ENCODE peak calls at places on chromosomes 4 and X, in eight cellular contexts. One of them, this sample, is unnamed.

GRCh38 chrX:9464435-9465371 is at the start of gene TBL1X:
- DNase-seq in T-helper 2 cell: peak
- DNase-seq in bronchial epithelial cell: no peak
- DNase-seq in Ammon's horn: peak
- DNase-seq in DMS 273 treated with DMSO at 0.1 percent for 48 hours: no peak
- DNase-seq in NCI-H446: peak
- DNase-seq in BJ: no peak
- DNase-seq in naive B cell: peak
- DNase-seq in this sample: peak

GRCh38 chr4:8340721-8341680 is 71.4 kb downstream of the HTRA3 start:
- DNase-seq in T-helper 2 cell: no peak
- DNase-seq in bronchial epithelial cell: no peak
- DNase-seq in Ammon's horn: peak
- DNase-seq in DMS 273 treated with DMSO at 0.1 percent for 48 hours: no peak
- DNase-seq in NCI-H446: peak
- DNase-seq in BJ: no peak
- DNase-seq in naive B cell: no peak
- DNase-seq in this sample: no peak

GRCh38 chr4:165326831-165327210 is 648 bp upstream of the MSMO1 start:
- DNase-seq in T-helper 2 cell: peak
- DNase-seq in bronchial epithelial cell: peak
- DNase-seq in Ammon's horn: peak
- DNase-seq in DMS 273 treated with DMSO at 0.1 percent for 48 hours: no peak
- DNase-seq in NCI-H446: no peak
- DNase-seq in BJ: no peak
- DNase-seq in naive B cell: no peak
- DNase-seq in this sample: peak

GRCh38 chrX:22922961-22923360 is 76.8 kb upstream of the DDX53 start:
- DNase-seq in T-helper 2 cell: no peak
- DNase-seq in bronchial epithelial cell: peak
- DNase-seq in Ammon's horn: no peak
- DNase-seq in DMS 273 treated with DMSO at 0.1 percent for 48 hours: no peak
- DNase-seq in NCI-H446: no peak
- DNase-seq in BJ: no peak
- DNase-seq in naive B cell: no peak
- DNase-seq in this sample: no peak

GRCh38 chrX:147635186-147635585 is 276.5 kb upstream of the FMR1 start:
- DNase-seq in T-helper 2 cell: no peak
- DNase-seq in bronchial epithelial cell: no peak
- DNase-seq in Ammon's horn: no peak
- DNase-seq in DMS 273 treated with DMSO at 0.1 percent for 48 hours: no peak
- DNase-seq in NCI-H446: no peak
- DNase-seq in BJ: no peak
- DNase-seq in naive B cell: no peak
- DNase-seq in this sample: no peak

GRCh38 chrX:109760922-109761250 is 27.8 kb upstream of the ACSL4 start:
- DNase-seq in T-helper 2 cell: no peak
- DNase-seq in bronchial epithelial cell: no peak
- DNase-seq in Ammon's horn: no peak
- DNase-seq in DMS 273 treated with DMSO at 0.1 percent for 48 hours: no peak
- DNase-seq in NCI-H446: no peak
- DNase-seq in BJ: no peak
- DNase-seq in naive B cell: no peak
- DNase-seq in this sample: no peak

GRCh38 chr4:165874072-165874798 is 1.2 kb downstream of the TLL1 start:
- DNase-seq in T-helper 2 cell: no peak
- DNase-seq in bronchial epithelial cell: peak
- DNase-seq in Ammon's horn: no peak
- DNase-seq in DMS 273 treated with DMSO at 0.1 percent for 48 hours: no peak
- DNase-seq in NCI-H446: peak
- DNase-seq in BJ: no peak
- DNase-seq in naive B cell: no peak
- DNase-seq in this sample: no peak

GRCh38 chr4:25535278-25535677 is 120.4 kb upstream of the SLC34A2 start:
- DNase-seq in T-helper 2 cell: no peak
- DNase-seq in bronchial epithelial cell: no peak
- DNase-seq in Ammon's horn: peak
- DNase-seq in DMS 273 treated with DMSO at 0.1 percent for 48 hours: no peak
- DNase-seq in NCI-H446: no peak
- DNase-seq in BJ: no peak
- DNase-seq in naive B cell: no peak
- DNase-seq in this sample: no peak

GRCh38 chr4:44660396-44660795 is 9.0 kb upstream of the YIPF7 start:
- DNase-seq in T-helper 2 cell: no peak
- DNase-seq in bronchial epithelial cell: peak
- DNase-seq in Ammon's horn: no peak
- DNase-seq in DMS 273 treated with DMSO at 0.1 percent for 48 hours: no peak
- DNase-seq in NCI-H446: no peak
- DNase-seq in BJ: no peak
- DNase-seq in naive B cell: no peak
- DNase-seq in this sample: no peak

GRCh38 chr4:153242848-153243324 is 38.6 kb downstream of the TRIM2 start:
- DNase-seq in T-helper 2 cell: no peak
- DNase-seq in bronchial epithelial cell: no peak
- DNase-seq in Ammon's horn: no peak
- DNase-seq in DMS 273 treated with DMSO at 0.1 percent for 48 hours: no peak
- DNase-seq in NCI-H446: no peak
- DNase-seq in BJ: no peak
- DNase-seq in naive B cell: no peak
- DNase-seq in this sample: no peak

GRCh38 chrX:121851033-121851432 is 803.6 kb downstream of the GLUD2 start:
- DNase-seq in T-helper 2 cell: no peak
- DNase-seq in bronchial epithelial cell: peak
- DNase-seq in Ammon's horn: no peak
- DNase-seq in DMS 273 treated with DMSO at 0.1 percent for 48 hours: no peak
- DNase-seq in NCI-H446: peak
- DNase-seq in BJ: no peak
- DNase-seq in naive B cell: no peak
- DNase-seq in this sample: no peak

GRCh38 chr4:81491943-81492342 is 20.2 kb upstream of the RASGEF1B start:
- DNase-seq in T-helper 2 cell: peak
- DNase-seq in bronchial epithelial cell: no peak
- DNase-seq in Ammon's horn: no peak
- DNase-seq in DMS 273 treated with DMSO at 0.1 percent for 48 hours: no peak
- DNase-seq in NCI-H446: no peak
- DNase-seq in BJ: no peak
- DNase-seq in naive B cell: peak
- DNase-seq in this sample: peak

GRCh38 chrX:1727531-1728027 is 112.7 kb downstream of the ASMT start:
- DNase-seq in T-helper 2 cell: no peak
- DNase-seq in bronchial epithelial cell: peak
- DNase-seq in Ammon's horn: no peak
- DNase-seq in DMS 273 treated with DMSO at 0.1 percent for 48 hours: no peak
- DNase-seq in NCI-H446: no peak
- DNase-seq in BJ: peak
- DNase-seq in naive B cell: no peak
- DNase-seq in this sample: no peak

GRCh38 chr4:25031077-25031606 is 396 bp upstream of the LGI2 start:
- DNase-seq in T-helper 2 cell: no peak
- DNase-seq in bronchial epithelial cell: no peak
- DNase-seq in Ammon's horn: no peak
- DNase-seq in DMS 273 treated with DMSO at 0.1 percent for 48 hours: no peak
- DNase-seq in NCI-H446: no peak
- DNase-seq in BJ: no peak
- DNase-seq in naive B cell: no peak
- DNase-seq in this sample: no peak

GRCh38 chr4:78205601-78206000 is 148.5 kb downstream of the FRAS1 start:
- DNase-seq in T-helper 2 cell: no peak
- DNase-seq in bronchial epithelial cell: no peak
- DNase-seq in Ammon's horn: no peak
- DNase-seq in DMS 273 treated with DMSO at 0.1 percent for 48 hours: no peak
- DNase-seq in NCI-H446: no peak
- DNase-seq in BJ: no peak
- DNase-seq in naive B cell: no peak
- DNase-seq in this sample: no peak

GRCh38 chr4:85496146-85496849 is 21.3 kb downstream of the ARHGAP24 start:
- DNase-seq in T-helper 2 cell: no peak
- DNase-seq in bronchial epithelial cell: peak
- DNase-seq in Ammon's horn: no peak
- DNase-seq in DMS 273 treated with DMSO at 0.1 percent for 48 hours: no peak
- DNase-seq in NCI-H446: no peak
- DNase-seq in BJ: no peak
- DNase-seq in naive B cell: no peak
- DNase-seq in this sample: no peak

GRCh38 chr4:30721353-30722091 is 1.4 kb downstream of the PCDH7 start:
- DNase-seq in T-helper 2 cell: no peak
- DNase-seq in bronchial epithelial cell: no peak
- DNase-seq in Ammon's horn: peak
- DNase-seq in DMS 273 treated with DMSO at 0.1 percent for 48 hours: no peak
- DNase-seq in NCI-H446: peak
- DNase-seq in BJ: no peak
- DNase-seq in naive B cell: no peak
- DNase-seq in this sample: no peak

GRCh38 chrX:100477949-100478348 is 67.9 kb upstream of the PCDH19 start:
- DNase-seq in T-helper 2 cell: no peak
- DNase-seq in bronchial epithelial cell: no peak
- DNase-seq in Ammon's horn: no peak
- DNase-seq in DMS 273 treated with DMSO at 0.1 percent for 48 hours: no peak
- DNase-seq in NCI-H446: no peak
- DNase-seq in BJ: no peak
- DNase-seq in naive B cell: no peak
- DNase-seq in this sample: no peak

GRCh38 chrX:2418000-2418399 is 82.8 kb downstream of the DHRSX start:
- DNase-seq in T-helper 2 cell: no peak
- DNase-seq in bronchial epithelial cell: no peak
- DNase-seq in Ammon's horn: no peak
- DNase-seq in DMS 273 treated with DMSO at 0.1 percent for 48 hours: no peak
- DNase-seq in NCI-H446: no peak
- DNase-seq in BJ: no peak
- DNase-seq in naive B cell: no peak
- DNase-seq in this sample: no peak

GRCh38 chr4:47002593-47002992 is 9.2 kb upstream of the GABRA4 start:
- DNase-seq in T-helper 2 cell: no peak
- DNase-seq in bronchial epithelial cell: peak
- DNase-seq in Ammon's horn: no peak
- DNase-seq in DMS 273 treated with DMSO at 0.1 percent for 48 hours: no peak
- DNase-seq in NCI-H446: peak
- DNase-seq in BJ: no peak
- DNase-seq in naive B cell: no peak
- DNase-seq in this sample: no peak

GRCh38 chr4:122733805-122734155 is 1.3 kb downstream of the BBS12 start:
- DNase-seq in T-helper 2 cell: no peak
- DNase-seq in bronchial epithelial cell: no peak
- DNase-seq in Ammon's horn: no peak
- DNase-seq in DMS 273 treated with DMSO at 0.1 percent for 48 hours: no peak
- DNase-seq in NCI-H446: no peak
- DNase-seq in BJ: no peak
- DNase-seq in naive B cell: no peak
- DNase-seq in this sample: no peak

GRCh38 chr4:2617955-2618354 is 81.5 kb downstream of the FAM193A start:
- DNase-seq in T-helper 2 cell: no peak
- DNase-seq in bronchial epithelial cell: no peak
- DNase-seq in Ammon's horn: no peak
- DNase-seq in DMS 273 treated with DMSO at 0.1 percent for 48 hours: no peak
- DNase-seq in NCI-H446: no peak
- DNase-seq in BJ: no peak
- DNase-seq in naive B cell: no peak
- DNase-seq in this sample: no peak

GRCh38 chr4:69490271-69490670 is 5.4 kb downstream of the UGT2B4 start:
- DNase-seq in T-helper 2 cell: no peak
- DNase-seq in bronchial epithelial cell: no peak
- DNase-seq in Ammon's horn: no peak
- DNase-seq in DMS 273 treated with DMSO at 0.1 percent for 48 hours: no peak
- DNase-seq in NCI-H446: no peak
- DNase-seq in BJ: no peak
- DNase-seq in naive B cell: no peak
- DNase-seq in this sample: no peak

GRCh38 chrX:106707771-106708454 is 18.6 kb upstream of the RNF128 start:
- DNase-seq in T-helper 2 cell: no peak
- DNase-seq in bronchial epithelial cell: peak
- DNase-seq in Ammon's horn: peak
- DNase-seq in DMS 273 treated with DMSO at 0.1 percent for 48 hours: no peak
- DNase-seq in NCI-H446: no peak
- DNase-seq in BJ: peak
- DNase-seq in naive B cell: no peak
- DNase-seq in this sample: no peak

This sample was measured in OCI-LY7.